ENCODE peak calls at places on chromosomes 7 and 10, in six cellular contexts. Z is stomach; X is ELR; A is AG08396; O is activated CD4-positive, alpha-beta T cell treated with anti-CD3 and anti-CD28 coated beads, Interleukin-2, amount 50 U/mL, for 1 hour; R is cardiac muscle cell. L is an unnamed sample.

GRCh38 chr7:149624006-149624405 is 126.4 kb upstream of the ZNF746 start:
- DNase-seq in Z (peak), X (peak), A (peak), O (peak), R (peak), L (peak)

GRCh38 chr10:49171326-49172140 is 16.7 kb downstream of the TMEM273 start:
- DNase-seq in Z (no peak), X (no peak), A (no peak), O (no peak), R (no peak), L (no peak)

GRCh38 chr7:111734955-111735660 is 172.8 kb upstream of the IMMP2L start:
- DNase-seq in Z (no peak), X (no peak), A (no peak), O (no peak), R (no peak), L (no peak)

GRCh38 chr10:122939819-122940543 is 14.0 kb downstream of the C10orf88 start:
- DNase-seq in Z (no peak), X (peak), A (no peak), O (no peak), R (no peak), L (no peak)

GRCh38 chr7:140841316-140841715 is 83.4 kb downstream of the BRAF start:
- DNase-seq in Z (no peak), X (no peak), A (no peak), O (no peak), R (no peak), L (no peak)

GRCh38 chr10:24202181-24202570 is 6.8 kb upstream of the KIAA1217 start:
- DNase-seq in Z (no peak), X (no peak), A (no peak), O (no peak), R (peak), L (no peak)

GRCh38 chr7:7416031-7416968 is 119.4 kb downstream of the COL28A1 start:
- DNase-seq in Z (peak), X (no peak), A (no peak), O (no peak), R (no peak), L (no peak)

GRCh38 chr10:113603057-113603777 is 50.4 kb downstream of the HABP2 start:
- DNase-seq in Z (no peak), X (no peak), A (no peak), O (no peak), R (no peak), L (no peak)

GRCh38 chr7:96217147-96217546 is 104.8 kb downstream of the SLC25A13 start:
- DNase-seq in Z (no peak), X (no peak), A (no peak), O (no peak), R (no peak), L (no peak)

GRCh38 chr10:71302874-71303568 is 16.0 kb upstream of the SLC29A3 start:
- DNase-seq in Z (no peak), X (peak), A (peak), O (no peak), R (peak), L (peak)

GRCh38 chr10:91907914-91908357 is 1.4 kb downstream of the FGFBP3 start:
- DNase-seq in Z (no peak), X (peak), A (peak), O (no peak), R (peak), L (peak)

GRCh38 chr7:27510550-27510949 is 152.1 kb downstream of the HIBADH start:
- DNase-seq in Z (no peak), X (no peak), A (no peak), O (no peak), R (no peak), L (no peak)

GRCh38 chr10:71270301-71270777 is 48.7 kb upstream of the SLC29A3 start:
- DNase-seq in Z (peak), X (peak), A (peak), O (peak), R (peak), L (peak)

GRCh38 chr10:61943699-61944444 is 42.4 kb downstream of the ARID5B start:
- DNase-seq in Z (no peak), X (peak), A (no peak), O (no peak), R (no peak), L (peak)

GRCh38 chr10:22414146-22414545 is 68.8 kb downstream of the SPAG6 start:
- DNase-seq in Z (no peak), X (no peak), A (no peak), O (no peak), R (no peak), L (no peak)

GRCh38 chr7:54015251-54015650 is 526.9 kb upstream of the VSTM2A start:
- DNase-seq in Z (no peak), X (no peak), A (no peak), O (no peak), R (no peak), L (peak)

GRCh38 chr10:96341219-96342182 is 17.3 kb downstream of the OPALIN start:
- DNase-seq in Z (no peak), X (no peak), A (no peak), O (no peak), R (no peak), L (no peak)

GRCh38 chr10:26486985-26487850 is 49.1 kb downstream of the APBB1IP start:
- DNase-seq in Z (no peak), X (peak), A (peak), O (peak), R (no peak), L (peak)

GRCh38 chr10:14383266-14383665 is 52.5 kb upstream of the FRMD4A start:
- DNase-seq in Z (no peak), X (peak), A (no peak), O (no peak), R (no peak), L (no peak)

GRCh38 chr7:42253316-42253715 is 16.3 kb upstream of the GLI3 start:
- DNase-seq in Z (no peak), X (peak), A (no peak), O (no peak), R (no peak), L (no peak)

GRCh38 chr7:105387621-105388372 is 924 bp downstream of the SRPK2 start:
- DNase-seq in Z (peak), X (peak), A (peak), O (peak), R (peak), L (peak)

GRCh38 chr7:73966062-73966940 is 61.7 kb upstream of the ELN start:
- DNase-seq in Z (no peak), X (no peak), A (no peak), O (no peak), R (no peak), L (no peak)

GRCh38 chr7:148929176-148929575 is 45.1 kb upstream of the EZH2 start:
- DNase-seq in Z (no peak), X (no peak), A (no peak), O (no peak), R (no peak), L (no peak)

GRCh38 chr10:16866861-16867260 is 49.6 kb upstream of the RSU1 start:
- DNase-seq in Z (no peak), X (no peak), A (no peak), O (no peak), R (no peak), L (no peak)

GRCh38 chr10:15725603-15726002 is 5.9 kb upstream of the ITGA8 start:
- DNase-seq in Z (no peak), X (peak), A (peak), O (no peak), R (peak), L (peak)